ENCODE peak calls at places on chromosomes 4 and X, in six cellular contexts. One of them, this sample, is unnamed. For H3K36me3, the result is how much of the 10 kb centered on the place peaks cover.

GRCh38 chr4:6467600-6467999 is 4.8 kb downstream of the PPP2R2C start:
- DNase-seq in aorta: no peak
- DNase-seq in esophagus squamous epithelium: no peak
- DNase-seq in suprapubic skin: peak
- DNase-seq in RWPE2: no peak
- DNase-seq in K562: no peak
- DNase-seq in this sample: no peak

GRCh38 chrX:112941209-112941788 is 100.7 kb upstream of the AMOT start:
- DNase-seq in aorta: no peak
- DNase-seq in esophagus squamous epithelium: no peak
- DNase-seq in RWPE2: no peak
- DNase-seq in suprapubic skin: no peak
- DNase-seq in K562: no peak
- DNase-seq in this sample: peak

GRCh38 chrX:146658379-146658778 is 151.2 kb upstream of the CXorf51B start:
- DNase-seq in RWPE2: no peak
- DNase-seq in aorta: no peak
- DNase-seq in suprapubic skin: no peak
- DNase-seq in esophagus squamous epithelium: no peak
- DNase-seq in K562: no peak
- DNase-seq in this sample: no peak

GRCh38 chrX:21745756-21746155 is 12.2 kb downstream of the SMPX start:
- DNase-seq in suprapubic skin: no peak
- DNase-seq in K562: peak
- DNase-seq in RWPE2: no peak
- DNase-seq in esophagus squamous epithelium: no peak
- DNase-seq in aorta: no peak
- DNase-seq in this sample: peak

GRCh38 chr4:53365121-53365485 is 758 bp downstream of the SCFD2 start:
- DNase-seq in RWPE2: no peak
- DNase-seq in aorta: no peak
- DNase-seq in K562: peak
- DNase-seq in esophagus squamous epithelium: no peak
- DNase-seq in suprapubic skin: no peak
- DNase-seq in this sample: peak

GRCh38 chrX:29447867-29448266 is 767.5 kb upstream of the MAGEB2 start:
- DNase-seq in suprapubic skin: no peak
- DNase-seq in K562: no peak
- DNase-seq in esophagus squamous epithelium: no peak
- DNase-seq in aorta: no peak
- DNase-seq in RWPE2: no peak
- DNase-seq in this sample: no peak

GRCh38 chr4:114151-114550 is 10.2 kb upstream of the ZNF718 start:
- DNase-seq in esophagus squamous epithelium: no peak
- DNase-seq in aorta: no peak
- DNase-seq in suprapubic skin: no peak
- DNase-seq in K562: no peak
- DNase-seq in RWPE2: no peak
- DNase-seq in this sample: no peak

GRCh38 chr4:155777971-155778710 is 19.3 kb downstream of the GUCY1B1 start:
- DNase-seq in suprapubic skin: no peak
- DNase-seq in RWPE2: no peak
- DNase-seq in esophagus squamous epithelium: no peak
- DNase-seq in K562: no peak
- DNase-seq in aorta: no peak
- DNase-seq in this sample: no peak

GRCh38 chr4:3783691-3784306 is 17.6 kb downstream of the ADRA2C start:
- DNase-seq in suprapubic skin: no peak
- DNase-seq in RWPE2: no peak
- DNase-seq in K562: peak
- DNase-seq in esophagus squamous epithelium: no peak
- DNase-seq in aorta: no peak
- DNase-seq in this sample: no peak

GRCh38 chrX:130264573-130264972 is 4.1 kb downstream of the ZNF280C start:
- DNase-seq in K562: no peak
- DNase-seq in suprapubic skin: no peak
- DNase-seq in aorta: no peak
- DNase-seq in RWPE2: no peak
- DNase-seq in esophagus squamous epithelium: no peak
- DNase-seq in this sample: no peak

GRCh38 chr4:182177166-182177565 is 66.0 kb upstream of the TENM3 start:
- DNase-seq in K562: no peak
- DNase-seq in aorta: no peak
- DNase-seq in RWPE2: no peak
- DNase-seq in suprapubic skin: no peak
- DNase-seq in esophagus squamous epithelium: no peak
- DNase-seq in this sample: no peak

GRCh38 chr4:21949073-21949457 is 493 bp upstream of the KCNIP4 start:
- DNase-seq in aorta: no peak
- DNase-seq in suprapubic skin: no peak
- DNase-seq in K562: no peak
- DNase-seq in esophagus squamous epithelium: no peak
- DNase-seq in RWPE2: peak
- DNase-seq in this sample: peak

GRCh38 chr4:71882113-71882512 is 98.2 kb upstream of the GC start:
- DNase-seq in aorta: no peak
- DNase-seq in esophagus squamous epithelium: no peak
- DNase-seq in suprapubic skin: no peak
- DNase-seq in RWPE2: no peak
- DNase-seq in K562: no peak
- DNase-seq in this sample: no peak

GRCh38 chrX:129576539-129576938 is 36.5 kb downstream of the OCRL start:
- DNase-seq in K562: no peak
- DNase-seq in suprapubic skin: no peak
- DNase-seq in RWPE2: no peak
- DNase-seq in aorta: no peak
- DNase-seq in esophagus squamous epithelium: no peak
- DNase-seq in this sample: peak

GRCh38 chr4:123046096-123046495 is 123.7 kb upstream of the NUDT6 start:
- DNase-seq in K562: no peak
- DNase-seq in suprapubic skin: no peak
- DNase-seq in aorta: no peak
- DNase-seq in esophagus squamous epithelium: no peak
- DNase-seq in RWPE2: no peak
- DNase-seq in this sample: no peak

GRCh38 chr4:156933633-156934258 is 37.9 kb downstream of the PDGFC start:
- DNase-seq in K562: no peak
- DNase-seq in RWPE2: no peak
- DNase-seq in esophagus squamous epithelium: no peak
- DNase-seq in aorta: no peak
- DNase-seq in suprapubic skin: no peak
- DNase-seq in this sample: no peak

GRCh38 chr4:66820681-66821080 is 724.6 kb downstream of the CENPC start:
- DNase-seq in aorta: no peak
- DNase-seq in suprapubic skin: no peak
- DNase-seq in K562: no peak
- DNase-seq in RWPE2: no peak
- DNase-seq in esophagus squamous epithelium: no peak
- DNase-seq in this sample: no peak

GRCh38 chrX:100673397-100673953 is 29.5 kb downstream of the SRPX2 start:
- DNase-seq in esophagus squamous epithelium: no peak
- DNase-seq in aorta: no peak
- DNase-seq in K562: no peak
- DNase-seq in RWPE2: no peak
- DNase-seq in suprapubic skin: no peak
- DNase-seq in this sample: no peak

GRCh38 chr4:138192113-138192512 is 50.0 kb downstream of the SLC7A11 start:
- DNase-seq in esophagus squamous epithelium: no peak
- DNase-seq in suprapubic skin: no peak
- DNase-seq in K562: peak
- DNase-seq in aorta: no peak
- DNase-seq in RWPE2: no peak
- DNase-seq in this sample: no peak

GRCh38 chr4:8618421-8618820 is 25.9 kb downstream of the CPZ start:
- DNase-seq in K562: no peak
- DNase-seq in aorta: peak
- DNase-seq in esophagus squamous epithelium: no peak
- DNase-seq in suprapubic skin: no peak
- DNase-seq in RWPE2: peak
- DNase-seq in this sample: no peak
- H3K36me3 ChIP-seq in K562: under half
- H3K36me3 ChIP-seq in aorta: under half
- H3K36me3 ChIP-seq in esophagus squamous epithelium: under half
- H3K36me3 ChIP-seq in suprapubic skin: under half
- H3K36me3 ChIP-seq in RWPE2: under half
- H3K36me3 ChIP-seq in this sample: under half

GRCh38 chrX:154369453-154370299 is 4.8 kb downstream of the FLNA start:
- DNase-seq in aorta: peak
- DNase-seq in RWPE2: peak
- DNase-seq in suprapubic skin: peak
- DNase-seq in esophagus squamous epithelium: peak
- DNase-seq in K562: peak
- DNase-seq in this sample: peak

GRCh38 chrX:154366666-154367055 is 7.8 kb downstream of the FLNA start:
- DNase-seq in esophagus squamous epithelium: no peak
- DNase-seq in suprapubic skin: no peak
- DNase-seq in RWPE2: no peak
- DNase-seq in aorta: no peak
- DNase-seq in K562: no peak
- DNase-seq in this sample: no peak

GRCh38 chrX:154370300-154370881 is 4.0 kb downstream of the FLNA start:
- DNase-seq in suprapubic skin: no peak
- DNase-seq in K562: no peak
- DNase-seq in esophagus squamous epithelium: no peak
- DNase-seq in aorta: no peak
- DNase-seq in RWPE2: no peak
- DNase-seq in this sample: peak

GRCh38 chrX:154367474-154368308 is 6.7 kb downstream of the FLNA start:
- DNase-seq in suprapubic skin: no peak
- DNase-seq in esophagus squamous epithelium: no peak
- DNase-seq in RWPE2: no peak
- DNase-seq in aorta: no peak
- DNase-seq in K562: no peak
- DNase-seq in this sample: no peak

DNA sequence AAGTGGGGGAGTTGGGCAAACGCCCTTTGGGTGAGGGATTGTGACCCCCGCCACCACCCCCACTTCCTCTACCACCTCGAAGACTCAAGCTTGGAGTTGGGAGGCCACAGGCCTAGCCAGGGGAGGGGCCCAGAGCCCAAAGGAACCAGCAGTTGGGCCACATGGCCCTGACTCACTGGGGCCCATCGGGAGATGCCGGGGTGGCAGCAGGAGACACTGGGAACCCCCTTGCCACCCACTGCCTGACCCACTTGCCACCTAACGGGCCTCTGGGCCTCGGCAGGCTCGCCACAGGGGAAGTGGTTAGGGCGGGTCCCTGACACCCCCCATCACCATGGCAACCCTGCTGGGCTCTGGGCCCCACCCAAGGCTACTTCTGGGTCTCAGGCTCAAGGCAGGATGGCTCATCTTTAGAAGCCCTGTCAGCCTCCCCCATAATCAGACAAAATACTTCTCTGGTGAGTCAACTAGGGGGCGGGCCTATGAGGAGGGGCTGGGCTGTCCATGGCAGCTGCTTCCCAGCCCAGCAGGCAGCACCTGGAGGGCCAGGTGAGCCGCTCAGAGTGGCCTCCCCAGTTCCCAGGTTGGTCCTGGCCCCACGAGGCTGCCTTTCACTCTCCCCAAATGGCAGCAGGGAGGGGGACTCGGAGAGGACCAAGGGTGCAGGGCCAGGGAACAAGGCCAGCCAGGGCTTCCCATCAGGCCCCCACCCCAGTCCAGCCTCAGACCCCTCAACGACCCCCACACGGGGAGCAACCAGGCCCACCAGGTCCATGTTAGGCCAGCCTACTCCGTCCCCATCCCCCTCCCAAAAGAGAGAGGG is 5.6 kb downstream of the FLNA start:
- DNase-seq in aorta: peak
- DNase-seq in suprapubic skin: peak
- DNase-seq in RWPE2: peak
- DNase-seq in K562: peak
- DNase-seq in esophagus squamous epithelium: peak
- DNase-seq in this sample: peak
- H3K36me3 ChIP-seq in aorta: under half
- H3K36me3 ChIP-seq in suprapubic skin: under half
- H3K36me3 ChIP-seq in RWPE2: half or more
- H3K36me3 ChIP-seq in K562: half or more
- H3K36me3 ChIP-seq in esophagus squamous epithelium: under half
- H3K36me3 ChIP-seq in this sample: half or more

DNA sequence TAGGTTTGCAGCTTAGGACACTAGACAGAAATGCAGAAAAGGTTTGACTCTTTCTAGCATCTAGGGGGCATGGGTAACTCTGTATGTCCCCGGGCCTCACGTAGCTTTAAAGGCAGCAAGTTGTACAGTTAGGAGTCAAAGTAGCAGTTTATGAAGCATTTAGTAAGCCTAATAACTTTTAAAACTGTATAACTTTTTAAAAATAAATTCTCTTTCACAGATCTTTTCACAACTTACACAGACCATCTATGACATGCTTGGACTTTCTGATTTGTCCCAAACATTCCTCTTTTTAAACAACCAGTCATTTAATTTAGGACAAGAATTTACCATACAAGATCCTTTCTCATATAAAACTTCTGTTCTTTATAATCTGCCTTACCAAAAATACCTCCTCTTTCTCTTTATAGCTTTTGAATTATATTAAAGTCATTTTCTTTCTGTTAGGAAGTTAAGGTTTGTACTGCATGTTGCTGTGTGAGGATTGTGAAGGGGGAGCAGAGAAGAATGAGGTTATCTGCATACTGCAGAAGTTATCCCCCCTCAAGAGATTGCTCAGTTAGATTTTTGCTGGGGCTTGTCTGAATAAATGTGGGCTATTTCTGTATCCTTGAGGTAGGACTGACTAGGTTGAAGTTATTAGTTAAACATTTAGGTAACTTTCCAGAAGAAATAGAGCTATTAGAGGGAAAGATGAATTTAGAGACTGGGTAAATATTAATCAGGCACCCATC is 94.3 kb downstream of the CPE start:
- DNase-seq in esophagus squamous epithelium: no peak
- DNase-seq in suprapubic skin: no peak
- DNase-seq in aorta: no peak
- DNase-seq in RWPE2: no peak
- DNase-seq in K562: peak
- DNase-seq in this sample: no peak
- H3K36me3 ChIP-seq in esophagus squamous epithelium: under half
- H3K36me3 ChIP-seq in suprapubic skin: under half
- H3K36me3 ChIP-seq in aorta: under half
- H3K36me3 ChIP-seq in RWPE2: under half
- H3K36me3 ChIP-seq in K562: under half
- H3K36me3 ChIP-seq in this sample: under half

DNA sequence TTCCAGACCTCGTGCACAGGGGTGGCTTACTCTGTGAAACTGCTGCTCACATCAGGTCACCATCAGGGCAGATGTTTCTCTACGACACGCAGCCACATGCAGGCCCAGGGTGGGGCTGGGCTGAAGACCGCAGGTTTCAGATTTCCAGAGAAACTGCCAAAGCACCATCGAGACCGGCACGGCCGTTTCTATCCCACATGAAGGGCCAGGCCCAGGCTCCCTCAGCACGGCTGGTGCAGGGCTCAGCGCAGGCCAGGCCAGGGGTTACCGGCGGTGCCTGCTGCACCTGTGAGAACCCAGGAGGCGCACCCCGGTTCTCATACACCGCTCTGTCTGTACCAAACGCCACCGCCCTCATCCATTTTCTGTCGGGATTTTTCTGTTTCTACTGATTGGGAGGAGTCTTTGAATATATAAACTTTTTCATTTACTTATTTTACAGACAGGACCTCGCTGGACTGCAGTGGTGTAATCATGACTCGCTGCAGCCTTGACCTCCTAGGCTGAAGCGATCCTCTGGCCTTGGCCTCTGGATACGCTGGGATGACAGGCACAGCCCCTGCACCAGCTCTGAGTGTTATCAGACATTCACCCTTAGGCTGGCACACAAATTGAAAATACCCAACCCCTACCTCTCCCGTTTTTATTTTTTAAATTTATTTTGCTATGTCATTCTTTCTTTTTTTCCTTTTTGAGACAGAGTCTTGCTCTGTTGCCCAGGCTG is 17.1 kb downstream of the CTBP1 start:
- DNase-seq in K562: no peak
- DNase-seq in aorta: no peak
- DNase-seq in suprapubic skin: no peak
- DNase-seq in RWPE2: no peak
- DNase-seq in esophagus squamous epithelium: no peak
- DNase-seq in this sample: no peak
- H3K36me3 ChIP-seq in K562: half or more
- H3K36me3 ChIP-seq in aorta: under half
- H3K36me3 ChIP-seq in suprapubic skin: half or more
- H3K36me3 ChIP-seq in RWPE2: half or more
- H3K36me3 ChIP-seq in esophagus squamous epithelium: under half
- H3K36me3 ChIP-seq in this sample: half or more